ENCODE peak calls at places on chromosome 18, in eight cellular contexts. One of them, this sample, is unnamed.

GRCh38 chr18:27656167-27656778 is 471.2 kb upstream of the CHST9 start:
- DNase-seq in upper lobe of right lung: no peak
- DNase-seq in T-helper 9 cell: no peak
- DNase-seq in NCI-H187: no peak
- DNase-seq in A549: no peak
- DNase-seq in fibroblast of pulmonary artery: no peak
- DNase-seq in stimulated activated CD4-positive, alpha-beta T cell treated with anti-CD3 and anti-CD28 coated beads, Interleukin-15, amount 100 ng/mL, for 1 hour: no peak
- DNase-seq in activated naive CD8-positive, alpha-beta T cell treated with anti-CD3 and anti-CD28 coated beads, Interleukin-2, amount 10 ng/mL, durations not matched to agents 7 days and 5 days: no peak
- DNase-seq in this sample: no peak

GRCh38 chr18:50806208-50806616 is 13.6 kb downstream of the MRO start:
- DNase-seq in T-helper 9 cell: no peak
- DNase-seq in A549: no peak
- DNase-seq in fibroblast of pulmonary artery: no peak
- DNase-seq in upper lobe of right lung: peak; percentile 71
- DNase-seq in activated naive CD8-positive, alpha-beta T cell treated with anti-CD3 and anti-CD28 coated beads, Interleukin-2, amount 10 ng/mL, durations not matched to agents 7 days and 5 days: no peak
- DNase-seq in stimulated activated CD4-positive, alpha-beta T cell treated with anti-CD3 and anti-CD28 coated beads, Interleukin-15, amount 100 ng/mL, for 1 hour: no peak
- DNase-seq in NCI-H187: no peak
- DNase-seq in this sample: no peak

GRCh38 chr18:22143347-22144340 is 25.7 kb upstream of the GATA6 start:
- DNase-seq in T-helper 9 cell: no peak
- DNase-seq in NCI-H187: no peak
- DNase-seq in stimulated activated CD4-positive, alpha-beta T cell treated with anti-CD3 and anti-CD28 coated beads, Interleukin-15, amount 100 ng/mL, for 1 hour: no peak
- DNase-seq in activated naive CD8-positive, alpha-beta T cell treated with anti-CD3 and anti-CD28 coated beads, Interleukin-2, amount 10 ng/mL, durations not matched to agents 7 days and 5 days: no peak
- DNase-seq in A549: no peak
- DNase-seq in fibroblast of pulmonary artery: no peak
- DNase-seq in upper lobe of right lung: no peak
- DNase-seq in this sample: no peak

GRCh38 chr18:65751145-65752085 is 603 bp downstream of the CDH7 start:
- DNase-seq in A549: no peak
- DNase-seq in T-helper 9 cell: no peak
- DNase-seq in upper lobe of right lung: peak; percentile 60
- DNase-seq in NCI-H187: no peak
- DNase-seq in stimulated activated CD4-positive, alpha-beta T cell treated with anti-CD3 and anti-CD28 coated beads, Interleukin-15, amount 100 ng/mL, for 1 hour: no peak
- DNase-seq in activated naive CD8-positive, alpha-beta T cell treated with anti-CD3 and anti-CD28 coated beads, Interleukin-2, amount 10 ng/mL, durations not matched to agents 7 days and 5 days: no peak
- DNase-seq in fibroblast of pulmonary artery: no peak
- DNase-seq in this sample: peak; percentile 0

GRCh38 chr18:686339-687111 is 25.9 kb downstream of the ENOSF1 start:
- DNase-seq in A549: no peak
- DNase-seq in T-helper 9 cell: no peak
- DNase-seq in upper lobe of right lung: no peak
- DNase-seq in stimulated activated CD4-positive, alpha-beta T cell treated with anti-CD3 and anti-CD28 coated beads, Interleukin-15, amount 100 ng/mL, for 1 hour: no peak
- DNase-seq in fibroblast of pulmonary artery: no peak
- DNase-seq in NCI-H187: no peak
- DNase-seq in activated naive CD8-positive, alpha-beta T cell treated with anti-CD3 and anti-CD28 coated beads, Interleukin-2, amount 10 ng/mL, durations not matched to agents 7 days and 5 days: no peak
- DNase-seq in this sample: no peak

GRCh38 chr18:25737710-25738251 is 352.6 kb downstream of the SS18 start:
- DNase-seq in stimulated activated CD4-positive, alpha-beta T cell treated with anti-CD3 and anti-CD28 coated beads, Interleukin-15, amount 100 ng/mL, for 1 hour: no peak
- DNase-seq in activated naive CD8-positive, alpha-beta T cell treated with anti-CD3 and anti-CD28 coated beads, Interleukin-2, amount 10 ng/mL, durations not matched to agents 7 days and 5 days: no peak
- DNase-seq in upper lobe of right lung: no peak
- DNase-seq in NCI-H187: no peak
- DNase-seq in A549: no peak
- DNase-seq in T-helper 9 cell: no peak
- DNase-seq in fibroblast of pulmonary artery: peak; percentile 65
- DNase-seq in this sample: peak; percentile 96

GRCh38 chr18:79877163-79878091 is 74.0 kb downstream of the SLC66A2 start:
- DNase-seq in A549: no peak
- DNase-seq in upper lobe of right lung: peak; percentile 59
- DNase-seq in stimulated activated CD4-positive, alpha-beta T cell treated with anti-CD3 and anti-CD28 coated beads, Interleukin-15, amount 100 ng/mL, for 1 hour: no peak
- DNase-seq in activated naive CD8-positive, alpha-beta T cell treated with anti-CD3 and anti-CD28 coated beads, Interleukin-2, amount 10 ng/mL, durations not matched to agents 7 days and 5 days: peak; percentile 12
- DNase-seq in T-helper 9 cell: no peak
- DNase-seq in NCI-H187: no peak
- DNase-seq in fibroblast of pulmonary artery: no peak
- DNase-seq in this sample: no peak

GRCh38 chr18:40824291-40824690 is 1130.7 kb upstream of the PIK3C3 start:
- DNase-seq in NCI-H187: no peak
- DNase-seq in stimulated activated CD4-positive, alpha-beta T cell treated with anti-CD3 and anti-CD28 coated beads, Interleukin-15, amount 100 ng/mL, for 1 hour: no peak
- DNase-seq in A549: no peak
- DNase-seq in fibroblast of pulmonary artery: no peak
- DNase-seq in upper lobe of right lung: no peak
- DNase-seq in T-helper 9 cell: no peak
- DNase-seq in activated naive CD8-positive, alpha-beta T cell treated with anti-CD3 and anti-CD28 coated beads, Interleukin-2, amount 10 ng/mL, durations not matched to agents 7 days and 5 days: no peak
- DNase-seq in this sample: no peak

GRCh38 chr18:8477615-8478014 is 131.6 kb upstream of the RAB12 start:
- DNase-seq in A549: no peak
- DNase-seq in T-helper 9 cell: no peak
- DNase-seq in NCI-H187: no peak
- DNase-seq in fibroblast of pulmonary artery: no peak
- DNase-seq in activated naive CD8-positive, alpha-beta T cell treated with anti-CD3 and anti-CD28 coated beads, Interleukin-2, amount 10 ng/mL, durations not matched to agents 7 days and 5 days: no peak
- DNase-seq in upper lobe of right lung: no peak
- DNase-seq in stimulated activated CD4-positive, alpha-beta T cell treated with anti-CD3 and anti-CD28 coated beads, Interleukin-15, amount 100 ng/mL, for 1 hour: no peak
- DNase-seq in this sample: no peak

GRCh38 chr18:79756826-79757225 is 40.9 kb upstream of the KCNG2 start:
- DNase-seq in fibroblast of pulmonary artery: no peak
- DNase-seq in T-helper 9 cell: no peak
- DNase-seq in activated naive CD8-positive, alpha-beta T cell treated with anti-CD3 and anti-CD28 coated beads, Interleukin-2, amount 10 ng/mL, durations not matched to agents 7 days and 5 days: no peak
- DNase-seq in stimulated activated CD4-positive, alpha-beta T cell treated with anti-CD3 and anti-CD28 coated beads, Interleukin-15, amount 100 ng/mL, for 1 hour: no peak
- DNase-seq in NCI-H187: no peak
- DNase-seq in upper lobe of right lung: peak; percentile 25
- DNase-seq in A549: no peak
- DNase-seq in this sample: no peak

GRCh38 chr18:49241852-49242251 is 218.6 kb downstream of the DYM start:
- DNase-seq in fibroblast of pulmonary artery: peak; percentile 24
- DNase-seq in activated naive CD8-positive, alpha-beta T cell treated with anti-CD3 and anti-CD28 coated beads, Interleukin-2, amount 10 ng/mL, durations not matched to agents 7 days and 5 days: no peak
- DNase-seq in upper lobe of right lung: no peak
- DNase-seq in A549: no peak
- DNase-seq in T-helper 9 cell: no peak
- DNase-seq in stimulated activated CD4-positive, alpha-beta T cell treated with anti-CD3 and anti-CD28 coated beads, Interleukin-15, amount 100 ng/mL, for 1 hour: no peak
- DNase-seq in NCI-H187: no peak
- DNase-seq in this sample: peak; percentile 86

GRCh38 chr18:10010611-10011015 is 96.8 kb downstream of the VAPA start:
- DNase-seq in T-helper 9 cell: no peak
- DNase-seq in A549: no peak
- DNase-seq in stimulated activated CD4-positive, alpha-beta T cell treated with anti-CD3 and anti-CD28 coated beads, Interleukin-15, amount 100 ng/mL, for 1 hour: no peak
- DNase-seq in activated naive CD8-positive, alpha-beta T cell treated with anti-CD3 and anti-CD28 coated beads, Interleukin-2, amount 10 ng/mL, durations not matched to agents 7 days and 5 days: no peak
- DNase-seq in fibroblast of pulmonary artery: peak; percentile 95
- DNase-seq in NCI-H187: no peak
- DNase-seq in upper lobe of right lung: no peak
- DNase-seq in this sample: peak; percentile 87

GRCh38 chr18:2970762-2971659 is 41.9 kb downstream of the LPIN2 start:
- DNase-seq in T-helper 9 cell: peak; percentile 40
- DNase-seq in fibroblast of pulmonary artery: no peak
- DNase-seq in stimulated activated CD4-positive, alpha-beta T cell treated with anti-CD3 and anti-CD28 coated beads, Interleukin-15, amount 100 ng/mL, for 1 hour: no peak
- DNase-seq in A549: no peak
- DNase-seq in upper lobe of right lung: no peak
- DNase-seq in activated naive CD8-positive, alpha-beta T cell treated with anti-CD3 and anti-CD28 coated beads, Interleukin-2, amount 10 ng/mL, durations not matched to agents 7 days and 5 days: no peak
- DNase-seq in NCI-H187: no peak
- DNase-seq in this sample: no peak

GRCh38 chr18:57621252-57621607 is 406 bp downstream of the NARS1 start:
- DNase-seq in activated naive CD8-positive, alpha-beta T cell treated with anti-CD3 and anti-CD28 coated beads, Interleukin-2, amount 10 ng/mL, durations not matched to agents 7 days and 5 days: no peak
- DNase-seq in upper lobe of right lung: no peak
- DNase-seq in A549: no peak
- DNase-seq in fibroblast of pulmonary artery: peak; percentile 10
- DNase-seq in T-helper 9 cell: no peak
- DNase-seq in stimulated activated CD4-positive, alpha-beta T cell treated with anti-CD3 and anti-CD28 coated beads, Interleukin-15, amount 100 ng/mL, for 1 hour: no peak
- DNase-seq in NCI-H187: no peak
- DNase-seq in this sample: no peak

GRCh38 chr18:59910967-59911366 is 11.2 kb downstream of the PMAIP1 start:
- DNase-seq in T-helper 9 cell: no peak
- DNase-seq in stimulated activated CD4-positive, alpha-beta T cell treated with anti-CD3 and anti-CD28 coated beads, Interleukin-15, amount 100 ng/mL, for 1 hour: no peak
- DNase-seq in NCI-H187: no peak
- DNase-seq in A549: no peak
- DNase-seq in upper lobe of right lung: no peak
- DNase-seq in activated naive CD8-positive, alpha-beta T cell treated with anti-CD3 and anti-CD28 coated beads, Interleukin-2, amount 10 ng/mL, durations not matched to agents 7 days and 5 days: no peak
- DNase-seq in fibroblast of pulmonary artery: peak; percentile 57
- DNase-seq in this sample: peak; percentile 70

GRCh38 chr18:28177828-28178635 is 1.1 kb upstream of the CDH2 start:
- DNase-seq in A549: peak; percentile 51
- DNase-seq in activated naive CD8-positive, alpha-beta T cell treated with anti-CD3 and anti-CD28 coated beads, Interleukin-2, amount 10 ng/mL, durations not matched to agents 7 days and 5 days: peak; percentile 27
- DNase-seq in upper lobe of right lung: peak; percentile 73
- DNase-seq in stimulated activated CD4-positive, alpha-beta T cell treated with anti-CD3 and anti-CD28 coated beads, Interleukin-15, amount 100 ng/mL, for 1 hour: no peak
- DNase-seq in T-helper 9 cell: no peak
- DNase-seq in fibroblast of pulmonary artery: peak; percentile 51
- DNase-seq in NCI-H187: peak; percentile 9
- DNase-seq in this sample: peak; percentile 66

GRCh38 chr18:50663626-50664441 is 103.9 kb downstream of the MAPK4 start:
- DNase-seq in stimulated activated CD4-positive, alpha-beta T cell treated with anti-CD3 and anti-CD28 coated beads, Interleukin-15, amount 100 ng/mL, for 1 hour: no peak
- DNase-seq in fibroblast of pulmonary artery: no peak
- DNase-seq in activated naive CD8-positive, alpha-beta T cell treated with anti-CD3 and anti-CD28 coated beads, Interleukin-2, amount 10 ng/mL, durations not matched to agents 7 days and 5 days: no peak
- DNase-seq in T-helper 9 cell: no peak
- DNase-seq in A549: no peak
- DNase-seq in NCI-H187: no peak
- DNase-seq in upper lobe of right lung: no peak
- DNase-seq in this sample: no peak

GRCh38 chr18:62384610-62385097 is 59.5 kb downstream of the TNFRSF11A start:
- DNase-seq in upper lobe of right lung: no peak
- DNase-seq in activated naive CD8-positive, alpha-beta T cell treated with anti-CD3 and anti-CD28 coated beads, Interleukin-2, amount 10 ng/mL, durations not matched to agents 7 days and 5 days: no peak
- DNase-seq in fibroblast of pulmonary artery: peak; percentile 14
- DNase-seq in NCI-H187: no peak
- DNase-seq in T-helper 9 cell: no peak
- DNase-seq in stimulated activated CD4-positive, alpha-beta T cell treated with anti-CD3 and anti-CD28 coated beads, Interleukin-15, amount 100 ng/mL, for 1 hour: no peak
- DNase-seq in A549: peak; percentile 25
- DNase-seq in this sample: peak; percentile 29

GRCh38 chr18:24831871-24832665 is 371.6 kb downstream of the HRH4 start:
- DNase-seq in stimulated activated CD4-positive, alpha-beta T cell treated with anti-CD3 and anti-CD28 coated beads, Interleukin-15, amount 100 ng/mL, for 1 hour: no peak
- DNase-seq in fibroblast of pulmonary artery: no peak
- DNase-seq in T-helper 9 cell: no peak
- DNase-seq in A549: no peak
- DNase-seq in upper lobe of right lung: no peak
- DNase-seq in activated naive CD8-positive, alpha-beta T cell treated with anti-CD3 and anti-CD28 coated beads, Interleukin-2, amount 10 ng/mL, durations not matched to agents 7 days and 5 days: no peak
- DNase-seq in NCI-H187: no peak
- DNase-seq in this sample: no peak

GRCh38 chr18:4510709-4511108 is 55.6 kb upstream of the DLGAP1 start:
- DNase-seq in NCI-H187: peak; percentile 7
- DNase-seq in A549: no peak
- DNase-seq in upper lobe of right lung: no peak
- DNase-seq in stimulated activated CD4-positive, alpha-beta T cell treated with anti-CD3 and anti-CD28 coated beads, Interleukin-15, amount 100 ng/mL, for 1 hour: no peak
- DNase-seq in fibroblast of pulmonary artery: peak; percentile 0
- DNase-seq in T-helper 9 cell: no peak
- DNase-seq in activated naive CD8-positive, alpha-beta T cell treated with anti-CD3 and anti-CD28 coated beads, Interleukin-2, amount 10 ng/mL, durations not matched to agents 7 days and 5 days: no peak
- DNase-seq in this sample: peak; percentile 1

GRCh38 chr18:48949606-48950535 is 894 bp downstream of the SMAD7 start:
- DNase-seq in activated naive CD8-positive, alpha-beta T cell treated with anti-CD3 and anti-CD28 coated beads, Interleukin-2, amount 10 ng/mL, durations not matched to agents 7 days and 5 days: peak; percentile 61
- DNase-seq in fibroblast of pulmonary artery: peak; percentile 45
- DNase-seq in NCI-H187: no peak
- DNase-seq in stimulated activated CD4-positive, alpha-beta T cell treated with anti-CD3 and anti-CD28 coated beads, Interleukin-15, amount 100 ng/mL, for 1 hour: no peak
- DNase-seq in upper lobe of right lung: peak; percentile 85
- DNase-seq in T-helper 9 cell: no peak
- DNase-seq in A549: no peak
- DNase-seq in this sample: peak; percentile 80

GRCh38 chr18:39752351-39752750 is 2186.8 kb upstream of the CELF4 start:
- DNase-seq in fibroblast of pulmonary artery: peak; percentile 7
- DNase-seq in activated naive CD8-positive, alpha-beta T cell treated with anti-CD3 and anti-CD28 coated beads, Interleukin-2, amount 10 ng/mL, durations not matched to agents 7 days and 5 days: no peak
- DNase-seq in NCI-H187: no peak
- DNase-seq in stimulated activated CD4-positive, alpha-beta T cell treated with anti-CD3 and anti-CD28 coated beads, Interleukin-15, amount 100 ng/mL, for 1 hour: no peak
- DNase-seq in A549: no peak
- DNase-seq in upper lobe of right lung: no peak
- DNase-seq in T-helper 9 cell: no peak
- DNase-seq in this sample: no peak

GRCh38 chr18:6056171-6056932 is 161.0 kb upstream of the TMEM200C start:
- DNase-seq in fibroblast of pulmonary artery: peak; percentile 59
- DNase-seq in upper lobe of right lung: no peak
- DNase-seq in activated naive CD8-positive, alpha-beta T cell treated with anti-CD3 and anti-CD28 coated beads, Interleukin-2, amount 10 ng/mL, durations not matched to agents 7 days and 5 days: no peak
- DNase-seq in A549: peak; percentile 5
- DNase-seq in NCI-H187: peak; percentile 19
- DNase-seq in T-helper 9 cell: no peak
- DNase-seq in stimulated activated CD4-positive, alpha-beta T cell treated with anti-CD3 and anti-CD28 coated beads, Interleukin-15, amount 100 ng/mL, for 1 hour: no peak
- DNase-seq in this sample: peak; percentile 68

GRCh38 chr18:55555628-55556027 is 32.4 kb downstream of the TCF4 start:
- DNase-seq in activated naive CD8-positive, alpha-beta T cell treated with anti-CD3 and anti-CD28 coated beads, Interleukin-2, amount 10 ng/mL, durations not matched to agents 7 days and 5 days: no peak
- DNase-seq in A549: no peak
- DNase-seq in fibroblast of pulmonary artery: no peak
- DNase-seq in stimulated activated CD4-positive, alpha-beta T cell treated with anti-CD3 and anti-CD28 coated beads, Interleukin-15, amount 100 ng/mL, for 1 hour: no peak
- DNase-seq in NCI-H187: no peak
- DNase-seq in upper lobe of right lung: no peak
- DNase-seq in T-helper 9 cell: no peak
- DNase-seq in this sample: no peak

GRCh38 chr18:3966985-3967856 is 487.9 kb downstream of the DLGAP1 start:
- DNase-seq in activated naive CD8-positive, alpha-beta T cell treated with anti-CD3 and anti-CD28 coated beads, Interleukin-2, amount 10 ng/mL, durations not matched to agents 7 days and 5 days: no peak
- DNase-seq in T-helper 9 cell: no peak
- DNase-seq in A549: peak; percentile 39
- DNase-seq in stimulated activated CD4-positive, alpha-beta T cell treated with anti-CD3 and anti-CD28 coated beads, Interleukin-15, amount 100 ng/mL, for 1 hour: no peak
- DNase-seq in fibroblast of pulmonary artery: peak; percentile 39
- DNase-seq in upper lobe of right lung: no peak
- DNase-seq in NCI-H187: no peak
- DNase-seq in this sample: no peak

GRCh38 chr18:31877900-31878299 is 65.0 kb downstream of the TRAPPC8 start:
- DNase-seq in stimulated activated CD4-positive, alpha-beta T cell treated with anti-CD3 and anti-CD28 coated beads, Interleukin-15, amount 100 ng/mL, for 1 hour: no peak
- DNase-seq in A549: no peak
- DNase-seq in T-helper 9 cell: no peak
- DNase-seq in fibroblast of pulmonary artery: no peak
- DNase-seq in NCI-H187: no peak
- DNase-seq in activated naive CD8-positive, alpha-beta T cell treated with anti-CD3 and anti-CD28 coated beads, Interleukin-2, amount 10 ng/mL, durations not matched to agents 7 days and 5 days: no peak
- DNase-seq in upper lobe of right lung: no peak
- DNase-seq in this sample: no peak

GRCh38 chr18:11909597-11910026 is 1.5 kb upstream of the MPPE1 start:
- DNase-seq in T-helper 9 cell: no peak
- DNase-seq in activated naive CD8-positive, alpha-beta T cell treated with anti-CD3 and anti-CD28 coated beads, Interleukin-2, amount 10 ng/mL, durations not matched to agents 7 days and 5 days: no peak
- DNase-seq in upper lobe of right lung: no peak
- DNase-seq in A549: no peak
- DNase-seq in stimulated activated CD4-positive, alpha-beta T cell treated with anti-CD3 and anti-CD28 coated beads, Interleukin-15, amount 100 ng/mL, for 1 hour: no peak
- DNase-seq in fibroblast of pulmonary artery: peak; percentile 31
- DNase-seq in NCI-H187: no peak
- DNase-seq in this sample: peak; percentile 7

GRCh38 chr18:61727241-61727640 is 165.6 kb downstream of the RNF152 start:
- DNase-seq in upper lobe of right lung: no peak
- DNase-seq in fibroblast of pulmonary artery: no peak
- DNase-seq in A549: no peak
- DNase-seq in NCI-H187: no peak
- DNase-seq in activated naive CD8-positive, alpha-beta T cell treated with anti-CD3 and anti-CD28 coated beads, Interleukin-2, amount 10 ng/mL, durations not matched to agents 7 days and 5 days: no peak
- DNase-seq in T-helper 9 cell: no peak
- DNase-seq in stimulated activated CD4-positive, alpha-beta T cell treated with anti-CD3 and anti-CD28 coated beads, Interleukin-15, amount 100 ng/mL, for 1 hour: no peak
- DNase-seq in this sample: peak; percentile 55

GRCh38 chr18:58569490-58569911 is 59.4 kb downstream of the ALPK2 start:
- DNase-seq in NCI-H187: no peak
- DNase-seq in stimulated activated CD4-positive, alpha-beta T cell treated with anti-CD3 and anti-CD28 coated beads, Interleukin-15, amount 100 ng/mL, for 1 hour: no peak
- DNase-seq in activated naive CD8-positive, alpha-beta T cell treated with anti-CD3 and anti-CD28 coated beads, Interleukin-2, amount 10 ng/mL, durations not matched to agents 7 days and 5 days: no peak
- DNase-seq in fibroblast of pulmonary artery: no peak
- DNase-seq in T-helper 9 cell: no peak
- DNase-seq in A549: no peak
- DNase-seq in upper lobe of right lung: no peak
- DNase-seq in this sample: no peak

GRCh38 chr18:59270689-59271257 is 2.5 kb downstream of the RAX start:
- DNase-seq in fibroblast of pulmonary artery: no peak
- DNase-seq in T-helper 9 cell: no peak
- DNase-seq in NCI-H187: no peak
- DNase-seq in A549: no peak
- DNase-seq in stimulated activated CD4-positive, alpha-beta T cell treated with anti-CD3 and anti-CD28 coated beads, Interleukin-15, amount 100 ng/mL, for 1 hour: no peak
- DNase-seq in activated naive CD8-positive, alpha-beta T cell treated with anti-CD3 and anti-CD28 coated beads, Interleukin-2, amount 10 ng/mL, durations not matched to agents 7 days and 5 days: no peak
- DNase-seq in upper lobe of right lung: no peak
- DNase-seq in this sample: no peak

GRCh38 chr18:25399554-25399953 is 47.6 kb upstream of the ZNF521 start:
- DNase-seq in NCI-H187: no peak
- DNase-seq in stimulated activated CD4-positive, alpha-beta T cell treated with anti-CD3 and anti-CD28 coated beads, Interleukin-15, amount 100 ng/mL, for 1 hour: no peak
- DNase-seq in A549: no peak
- DNase-seq in T-helper 9 cell: no peak
- DNase-seq in upper lobe of right lung: no peak
- DNase-seq in activated naive CD8-positive, alpha-beta T cell treated with anti-CD3 and anti-CD28 coated beads, Interleukin-2, amount 10 ng/mL, durations not matched to agents 7 days and 5 days: no peak
- DNase-seq in fibroblast of pulmonary artery: no peak
- DNase-seq in this sample: no peak

GRCh38 chr18:58977223-58977622 is 112.5 kb downstream of the ZNF532 start:
- DNase-seq in upper lobe of right lung: no peak
- DNase-seq in NCI-H187: no peak
- DNase-seq in fibroblast of pulmonary artery: peak; percentile 67
- DNase-seq in A549: no peak
- DNase-seq in activated naive CD8-positive, alpha-beta T cell treated with anti-CD3 and anti-CD28 coated beads, Interleukin-2, amount 10 ng/mL, durations not matched to agents 7 days and 5 days: no peak
- DNase-seq in T-helper 9 cell: no peak
- DNase-seq in stimulated activated CD4-positive, alpha-beta T cell treated with anti-CD3 and anti-CD28 coated beads, Interleukin-15, amount 100 ng/mL, for 1 hour: no peak
- DNase-seq in this sample: no peak

GRCh38 chr18:79512461-79513380 is 117.0 kb downstream of the NFATC1 start:
- DNase-seq in upper lobe of right lung: peak; percentile 57
- DNase-seq in T-helper 9 cell: no peak
- DNase-seq in fibroblast of pulmonary artery: no peak
- DNase-seq in activated naive CD8-positive, alpha-beta T cell treated with anti-CD3 and anti-CD28 coated beads, Interleukin-2, amount 10 ng/mL, durations not matched to agents 7 days and 5 days: peak; percentile 24
- DNase-seq in A549: no peak
- DNase-seq in NCI-H187: no peak
- DNase-seq in stimulated activated CD4-positive, alpha-beta T cell treated with anti-CD3 and anti-CD28 coated beads, Interleukin-15, amount 100 ng/mL, for 1 hour: no peak
- DNase-seq in this sample: no peak

GRCh38 chr18:23539911-23540475 is 36.7 kb downstream of the RMC1 start:
- DNase-seq in activated naive CD8-positive, alpha-beta T cell treated with anti-CD3 and anti-CD28 coated beads, Interleukin-2, amount 10 ng/mL, durations not matched to agents 7 days and 5 days: no peak
- DNase-seq in A549: no peak
- DNase-seq in fibroblast of pulmonary artery: no peak
- DNase-seq in upper lobe of right lung: no peak
- DNase-seq in T-helper 9 cell: no peak
- DNase-seq in NCI-H187: no peak
- DNase-seq in stimulated activated CD4-positive, alpha-beta T cell treated with anti-CD3 and anti-CD28 coated beads, Interleukin-15, amount 100 ng/mL, for 1 hour: no peak
- DNase-seq in this sample: no peak